ENCODE peak calls at places on chromosomes 1 and 21, in six cellular contexts. One of them, this sample, is unnamed.

GRCh38 chr1:43935711-43936427 is 2.3 kb downstream of the ARTN start:
- DNase-seq in T-cell: no peak
- DNase-seq in SK-N-MC: no peak
- DNase-seq in upper lobe of right lung: no peak
- DNase-seq in activated T-cell treated with anti-CD3 and anti-CD28 coated beads, Interleukin-2, amount 50 U/mL, for 72 hours: no peak
- DNase-seq in cardiac muscle cell: peak
- DNase-seq in this sample: no peak

GRCh38 chr1:64569376-64569775 is 99.4 kb downstream of the CACHD1 start:
- DNase-seq in T-cell: no peak
- DNase-seq in SK-N-MC: no peak
- DNase-seq in upper lobe of right lung: no peak
- DNase-seq in activated T-cell treated with anti-CD3 and anti-CD28 coated beads, Interleukin-2, amount 50 U/mL, for 72 hours: no peak
- DNase-seq in cardiac muscle cell: no peak
- DNase-seq in this sample: no peak

GRCh38 chr1:53495608-53496345 is 36.6 kb downstream of the DMRTB1 start:
- DNase-seq in T-cell: no peak
- DNase-seq in SK-N-MC: no peak
- DNase-seq in upper lobe of right lung: no peak
- DNase-seq in activated T-cell treated with anti-CD3 and anti-CD28 coated beads, Interleukin-2, amount 50 U/mL, for 72 hours: no peak
- DNase-seq in cardiac muscle cell: no peak
- DNase-seq in this sample: no peak

GRCh38 chr1:28801461-28801860 is 10.5 kb upstream of the OPRD1 start:
- DNase-seq in T-cell: no peak
- DNase-seq in SK-N-MC: no peak
- DNase-seq in upper lobe of right lung: no peak
- DNase-seq in activated T-cell treated with anti-CD3 and anti-CD28 coated beads, Interleukin-2, amount 50 U/mL, for 72 hours: no peak
- DNase-seq in cardiac muscle cell: no peak
- DNase-seq in this sample: no peak

GRCh38 chr1:171433451-171433850 is 51.9 kb upstream of the PRRC2C start:
- DNase-seq in T-cell: no peak
- DNase-seq in SK-N-MC: no peak
- DNase-seq in upper lobe of right lung: no peak
- DNase-seq in activated T-cell treated with anti-CD3 and anti-CD28 coated beads, Interleukin-2, amount 50 U/mL, for 72 hours: no peak
- DNase-seq in cardiac muscle cell: no peak
- DNase-seq in this sample: no peak

GRCh38 chr1:153374077-153374476 is 1.3 kb downstream of the S100A12 start:
- DNase-seq in T-cell: no peak
- DNase-seq in SK-N-MC: no peak
- DNase-seq in upper lobe of right lung: no peak
- DNase-seq in activated T-cell treated with anti-CD3 and anti-CD28 coated beads, Interleukin-2, amount 50 U/mL, for 72 hours: no peak
- DNase-seq in cardiac muscle cell: no peak
- DNase-seq in this sample: no peak

GRCh38 chr1:171427852-171428471 is 57.4 kb upstream of the PRRC2C start:
- DNase-seq in T-cell: no peak
- DNase-seq in SK-N-MC: no peak
- DNase-seq in upper lobe of right lung: no peak
- DNase-seq in activated T-cell treated with anti-CD3 and anti-CD28 coated beads, Interleukin-2, amount 50 U/mL, for 72 hours: no peak
- DNase-seq in cardiac muscle cell: no peak
- DNase-seq in this sample: no peak

GRCh38 chr1:180230416-180230790 is 339 bp downstream of the LHX4 start:
- DNase-seq in T-cell: no peak
- DNase-seq in SK-N-MC: no peak
- DNase-seq in upper lobe of right lung: no peak
- DNase-seq in activated T-cell treated with anti-CD3 and anti-CD28 coated beads, Interleukin-2, amount 50 U/mL, for 72 hours: no peak
- DNase-seq in cardiac muscle cell: no peak
- DNase-seq in this sample: no peak

GRCh38 chr1:114323959-114324825 is 170.5 kb upstream of the SYT6 start:
- DNase-seq in T-cell: no peak
- DNase-seq in SK-N-MC: no peak
- DNase-seq in upper lobe of right lung: no peak
- DNase-seq in activated T-cell treated with anti-CD3 and anti-CD28 coated beads, Interleukin-2, amount 50 U/mL, for 72 hours: no peak
- DNase-seq in cardiac muscle cell: no peak
- DNase-seq in this sample: no peak

GRCh38 chr1:48955774-48956173 is 179.1 kb upstream of the BEND5 start:
- DNase-seq in T-cell: no peak
- DNase-seq in SK-N-MC: no peak
- DNase-seq in upper lobe of right lung: no peak
- DNase-seq in activated T-cell treated with anti-CD3 and anti-CD28 coated beads, Interleukin-2, amount 50 U/mL, for 72 hours: no peak
- DNase-seq in cardiac muscle cell: no peak
- DNase-seq in this sample: no peak

GRCh38 chr1:20701847-20702246 is 16.0 kb downstream of the KIF17 start:
- DNase-seq in T-cell: no peak
- DNase-seq in SK-N-MC: no peak
- DNase-seq in upper lobe of right lung: no peak
- DNase-seq in activated T-cell treated with anti-CD3 and anti-CD28 coated beads, Interleukin-2, amount 50 U/mL, for 72 hours: no peak
- DNase-seq in cardiac muscle cell: no peak
- DNase-seq in this sample: no peak

GRCh38 chr1:12546771-12547585 is 71.0 kb downstream of the DHRS3 start:
- DNase-seq in T-cell: no peak
- DNase-seq in SK-N-MC: no peak
- DNase-seq in upper lobe of right lung: peak
- DNase-seq in activated T-cell treated with anti-CD3 and anti-CD28 coated beads, Interleukin-2, amount 50 U/mL, for 72 hours: no peak
- DNase-seq in cardiac muscle cell: no peak
- DNase-seq in this sample: peak

GRCh38 chr1:240295811-240296210 is 204.1 kb downstream of the FMN2 start:
- DNase-seq in T-cell: no peak
- DNase-seq in SK-N-MC: no peak
- DNase-seq in upper lobe of right lung: no peak
- DNase-seq in activated T-cell treated with anti-CD3 and anti-CD28 coated beads, Interleukin-2, amount 50 U/mL, for 72 hours: no peak
- DNase-seq in cardiac muscle cell: no peak
- DNase-seq in this sample: no peak

GRCh38 chr1:184289825-184290550 is 96.8 kb upstream of the C1orf21 start:
- DNase-seq in T-cell: no peak
- DNase-seq in SK-N-MC: no peak
- DNase-seq in upper lobe of right lung: no peak
- DNase-seq in activated T-cell treated with anti-CD3 and anti-CD28 coated beads, Interleukin-2, amount 50 U/mL, for 72 hours: no peak
- DNase-seq in cardiac muscle cell: no peak
- DNase-seq in this sample: no peak

GRCh38 chr1:109089242-109090015 is 1.1 kb upstream of the TMEM167B start:
- DNase-seq in T-cell: peak
- DNase-seq in SK-N-MC: no peak
- DNase-seq in upper lobe of right lung: peak
- DNase-seq in activated T-cell treated with anti-CD3 and anti-CD28 coated beads, Interleukin-2, amount 50 U/mL, for 72 hours: peak
- DNase-seq in cardiac muscle cell: peak
- DNase-seq in this sample: peak

GRCh38 chr1:226973898-226974543 is 33.9 kb downstream of the COQ8A start:
- DNase-seq in T-cell: no peak
- DNase-seq in SK-N-MC: no peak
- DNase-seq in upper lobe of right lung: no peak
- DNase-seq in activated T-cell treated with anti-CD3 and anti-CD28 coated beads, Interleukin-2, amount 50 U/mL, for 72 hours: no peak
- DNase-seq in cardiac muscle cell: no peak
- DNase-seq in this sample: peak

GRCh38 chr1:18926315-18927081 is 24.1 kb upstream of the ALDH4A1 start:
- DNase-seq in T-cell: peak
- DNase-seq in SK-N-MC: no peak
- DNase-seq in upper lobe of right lung: no peak
- DNase-seq in activated T-cell treated with anti-CD3 and anti-CD28 coated beads, Interleukin-2, amount 50 U/mL, for 72 hours: peak
- DNase-seq in cardiac muscle cell: no peak
- DNase-seq in this sample: peak

GRCh38 chr21:41651830-41652229 is 115.0 kb downstream of the RIPK4 start:
- DNase-seq in T-cell: no peak
- DNase-seq in SK-N-MC: no peak
- DNase-seq in upper lobe of right lung: peak
- DNase-seq in activated T-cell treated with anti-CD3 and anti-CD28 coated beads, Interleukin-2, amount 50 U/mL, for 72 hours: no peak
- DNase-seq in cardiac muscle cell: no peak
- DNase-seq in this sample: no peak

GRCh38 chr1:24822887-24823286 is 77.6 kb downstream of the CLIC4 start:
- DNase-seq in T-cell: no peak
- DNase-seq in SK-N-MC: no peak
- DNase-seq in upper lobe of right lung: no peak
- DNase-seq in activated T-cell treated with anti-CD3 and anti-CD28 coated beads, Interleukin-2, amount 50 U/mL, for 72 hours: no peak
- DNase-seq in cardiac muscle cell: no peak
- DNase-seq in this sample: no peak

GRCh38 chr21:14482165-14482564 is 64.0 kb downstream of the SAMSN1 start:
- DNase-seq in T-cell: peak
- DNase-seq in SK-N-MC: peak
- DNase-seq in upper lobe of right lung: no peak
- DNase-seq in activated T-cell treated with anti-CD3 and anti-CD28 coated beads, Interleukin-2, amount 50 U/mL, for 72 hours: no peak
- DNase-seq in cardiac muscle cell: no peak
- DNase-seq in this sample: no peak

GRCh38 chr21:25494804-25495203 is 112.5 kb downstream of the MRPL39 start:
- DNase-seq in T-cell: no peak
- DNase-seq in SK-N-MC: no peak
- DNase-seq in upper lobe of right lung: no peak
- DNase-seq in activated T-cell treated with anti-CD3 and anti-CD28 coated beads, Interleukin-2, amount 50 U/mL, for 72 hours: no peak
- DNase-seq in cardiac muscle cell: no peak
- DNase-seq in this sample: no peak

GRCh38 chr1:173431663-173432045 is 45.5 kb upstream of the PRDX6 start:
- DNase-seq in T-cell: no peak
- DNase-seq in SK-N-MC: no peak
- DNase-seq in upper lobe of right lung: no peak
- DNase-seq in activated T-cell treated with anti-CD3 and anti-CD28 coated beads, Interleukin-2, amount 50 U/mL, for 72 hours: no peak
- DNase-seq in cardiac muscle cell: no peak
- DNase-seq in this sample: no peak

GRCh38 chr1:176073524-176074157 is 133.4 kb downstream of the COP1 start:
- DNase-seq in T-cell: peak
- DNase-seq in SK-N-MC: peak
- DNase-seq in upper lobe of right lung: no peak
- DNase-seq in activated T-cell treated with anti-CD3 and anti-CD28 coated beads, Interleukin-2, amount 50 U/mL, for 72 hours: peak
- DNase-seq in cardiac muscle cell: peak
- DNase-seq in this sample: no peak

GRCh38 chr1:197954718-197955418 is 37.7 kb downstream of the LHX9 start:
- DNase-seq in T-cell: no peak
- DNase-seq in SK-N-MC: no peak
- DNase-seq in upper lobe of right lung: no peak
- DNase-seq in activated T-cell treated with anti-CD3 and anti-CD28 coated beads, Interleukin-2, amount 50 U/mL, for 72 hours: no peak
- DNase-seq in cardiac muscle cell: no peak
- DNase-seq in this sample: no peak

GRCh38 chr1:228141082-228141870 is 1.2 kb downstream of the GUK1 start:
- DNase-seq in T-cell: no peak
- DNase-seq in SK-N-MC: no peak
- DNase-seq in upper lobe of right lung: peak
- DNase-seq in activated T-cell treated with anti-CD3 and anti-CD28 coated beads, Interleukin-2, amount 50 U/mL, for 72 hours: peak
- DNase-seq in cardiac muscle cell: no peak
- DNase-seq in this sample: peak

GRCh38 chr1:38733761-38734160 is 125.8 kb downstream of the RRAGC start:
- DNase-seq in T-cell: no peak
- DNase-seq in SK-N-MC: no peak
- DNase-seq in upper lobe of right lung: no peak
- DNase-seq in activated T-cell treated with anti-CD3 and anti-CD28 coated beads, Interleukin-2, amount 50 U/mL, for 72 hours: no peak
- DNase-seq in cardiac muscle cell: no peak
- DNase-seq in this sample: no peak

GRCh38 chr1:17024721-17025120 is 13.0 kb upstream of the ATP13A2 start:
- DNase-seq in T-cell: no peak
- DNase-seq in SK-N-MC: no peak
- DNase-seq in upper lobe of right lung: no peak
- DNase-seq in activated T-cell treated with anti-CD3 and anti-CD28 coated beads, Interleukin-2, amount 50 U/mL, for 72 hours: no peak
- DNase-seq in cardiac muscle cell: no peak
- DNase-seq in this sample: no peak

GRCh38 chr1:62685431-62685859 is 2.7 kb downstream of the DOCK7 start:
- DNase-seq in T-cell: no peak
- DNase-seq in SK-N-MC: no peak
- DNase-seq in upper lobe of right lung: no peak
- DNase-seq in activated T-cell treated with anti-CD3 and anti-CD28 coated beads, Interleukin-2, amount 50 U/mL, for 72 hours: no peak
- DNase-seq in cardiac muscle cell: no peak
- DNase-seq in this sample: no peak

GRCh38 chr1:231357831-231358354 is 19.8 kb downstream of the SPRTN start:
- DNase-seq in T-cell: peak
- DNase-seq in SK-N-MC: peak
- DNase-seq in upper lobe of right lung: no peak
- DNase-seq in activated T-cell treated with anti-CD3 and anti-CD28 coated beads, Interleukin-2, amount 50 U/mL, for 72 hours: peak
- DNase-seq in cardiac muscle cell: peak
- DNase-seq in this sample: peak

GRCh38 chr1:245797592-245798366 is 643.0 kb downstream of the KIF26B start:
- DNase-seq in T-cell: no peak
- DNase-seq in SK-N-MC: no peak
- DNase-seq in upper lobe of right lung: no peak
- DNase-seq in activated T-cell treated with anti-CD3 and anti-CD28 coated beads, Interleukin-2, amount 50 U/mL, for 72 hours: no peak
- DNase-seq in cardiac muscle cell: peak
- DNase-seq in this sample: no peak

GRCh38 chr1:99942723-99943122 is 27.1 kb upstream of the SLC35A3 start:
- DNase-seq in T-cell: no peak
- DNase-seq in SK-N-MC: no peak
- DNase-seq in upper lobe of right lung: no peak
- DNase-seq in activated T-cell treated with anti-CD3 and anti-CD28 coated beads, Interleukin-2, amount 50 U/mL, for 72 hours: no peak
- DNase-seq in cardiac muscle cell: no peak
- DNase-seq in this sample: no peak

GRCh38 chr1:41626616-41627375 is 142.3 kb upstream of the EDN2 start:
- DNase-seq in T-cell: no peak
- DNase-seq in SK-N-MC: no peak
- DNase-seq in upper lobe of right lung: no peak
- DNase-seq in activated T-cell treated with anti-CD3 and anti-CD28 coated beads, Interleukin-2, amount 50 U/mL, for 72 hours: peak
- DNase-seq in cardiac muscle cell: no peak
- DNase-seq in this sample: no peak

This sample was measured in psoas muscle.